ENCODE peak calls at places on chromosomes 3 and 15, in four cellular contexts. N is K562, D is IMR-90, U is endothelial cell of umbilical vein. I is an unnamed sample. For H3K9me1, the result is how much of the 10 kb centered on the place peaks cover.

GRCh38 chr15:94259121-94259776 is 27.9 kb downstream of the MCTP2 start:
- DNase-seq in U (no peak), N (no peak), D (peak), I (no peak)

GRCh38 chr15:36897834-36898233 is 202.5 kb downstream of the MEIS2 start:
- DNase-seq in N (no peak), D (no peak), U (no peak), I (no peak)

GRCh38 chr3:13009946-13010315 is 63.3 kb downstream of the IQSEC1 start:
- DNase-seq in D (no peak), U (no peak), N (no peak), I (no peak)

GRCh38 chr15:74798388-74799254 is 14.0 kb upstream of the LMAN1L start:
- DNase-seq in U (no peak), D (no peak), N (no peak), I (no peak)

GRCh38 chr3:99250821-99251355 is 349.4 kb upstream of the DCBLD2 start:
- DNase-seq in N (no peak), U (peak), D (no peak), I (no peak)

GRCh38 chr15:32657941-32658340 is 16.4 kb downstream of the SCG5 start:
- DNase-seq in U (no peak), N (peak), D (no peak), I (no peak)

GRCh38 chr15:29570931-29571727 is 251.1 kb downstream of the TJP1 start:
- DNase-seq in U (peak), D (no peak), N (no peak), I (no peak)

GRCh38 chr15:79680721-79681120 is 216.1 kb downstream of the MTHFS start:
- DNase-seq in D (peak), N (no peak), U (peak), I (peak)

GRCh38 chr15:89551502-89551901 is 23.8 kb upstream of the TICRR start:
- DNase-seq in N (no peak), U (peak), D (no peak), I (no peak)

GRCh38 chr3:56836276-56837163 is 34.8 kb upstream of the ARHGEF3 start:
- DNase-seq in D (no peak), N (no peak), U (no peak), I (no peak)

GRCh38 chr3:177245257-177245656 is 48.0 kb upstream of the TBL1XR1 start:
- DNase-seq in D (no peak), U (no peak), N (no peak), I (no peak)

GRCh38 chr3:180402463-180403073 is 199.4 kb upstream of the TTC14 start:
- DNase-seq in U (no peak), N (no peak), D (no peak), I (no peak)

GRCh38 chr3:20462226-20462625 is 276.2 kb upstream of the SGO1 start:
- DNase-seq in U (no peak), D (no peak), N (no peak), I (no peak)

GRCh38 chr3:107761391-107761790 is 238.6 kb downstream of the BBX start:
- DNase-seq in N (no peak), D (no peak), U (no peak), I (no peak)

GRCh38 chr3:126510323-126510910 is 7.2 kb downstream of the UROC1 start:
- DNase-seq in U (no peak), D (no peak), N (no peak), I (no peak)

DNA sequence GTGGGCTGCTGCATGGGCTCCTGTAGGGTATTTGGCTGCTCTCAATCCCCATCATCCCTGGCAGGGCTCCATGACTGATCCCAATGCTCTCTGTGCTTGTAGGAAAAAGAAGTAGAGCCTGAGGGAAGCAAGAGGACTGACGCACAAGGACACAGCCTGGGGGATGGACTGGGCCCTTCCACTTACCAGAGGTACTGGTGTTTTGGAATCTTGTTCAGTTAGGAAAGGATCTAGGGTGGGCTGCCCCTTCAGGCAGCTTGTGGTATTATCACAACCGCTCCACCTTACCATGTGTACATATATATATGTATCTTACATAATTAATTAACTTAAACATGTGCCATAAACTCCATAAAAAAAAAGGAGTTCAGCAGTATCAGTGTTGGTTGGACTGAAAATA is 1.3 kb downstream of the SLC28A2 start:
- DNase-seq in U (no peak), D (no peak), N (no peak), I (no peak)
- H3K9ac ChIP-seq in U (no peak), D (no peak), N (no peak), I (no peak)

DNA sequence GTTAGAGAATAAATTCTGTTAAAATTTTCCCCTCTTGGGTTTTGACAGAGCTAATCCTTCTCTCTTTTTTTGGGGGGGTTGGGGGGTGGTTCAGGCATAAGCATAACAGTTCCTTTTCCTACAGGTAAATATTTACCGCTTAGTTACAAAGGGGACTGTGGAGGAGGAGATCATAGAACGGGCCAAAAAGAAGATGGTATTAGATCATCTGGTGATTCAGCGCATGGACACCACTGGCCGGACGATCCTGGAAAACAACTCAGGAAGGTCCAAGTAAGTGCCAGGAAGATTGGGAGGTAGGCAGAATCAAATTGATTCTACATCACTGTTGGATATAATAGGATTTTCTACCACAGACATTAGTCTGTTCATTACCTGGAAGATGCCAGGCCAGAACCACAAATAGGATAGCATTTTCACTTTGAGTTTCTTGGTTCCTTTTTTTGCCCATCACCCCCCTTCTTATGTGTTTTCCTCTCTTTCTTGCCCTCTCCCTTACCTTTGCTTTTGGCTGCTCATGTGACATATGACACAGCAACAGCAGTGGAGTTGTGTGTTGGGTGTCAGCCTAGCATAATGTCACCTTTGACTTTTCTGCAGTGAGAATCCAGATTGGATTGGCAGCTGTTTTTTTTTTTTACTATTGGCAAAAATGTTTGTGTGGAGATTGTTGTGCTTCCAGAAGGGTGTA is 79.0 kb downstream of the CHD2 start:
- DNase-seq in D (peak), N (no peak), U (no peak), I (no peak)
- H3K9me1 ChIP-seq in D (under half), N (under half), U (under half), I (under half)

DNA sequence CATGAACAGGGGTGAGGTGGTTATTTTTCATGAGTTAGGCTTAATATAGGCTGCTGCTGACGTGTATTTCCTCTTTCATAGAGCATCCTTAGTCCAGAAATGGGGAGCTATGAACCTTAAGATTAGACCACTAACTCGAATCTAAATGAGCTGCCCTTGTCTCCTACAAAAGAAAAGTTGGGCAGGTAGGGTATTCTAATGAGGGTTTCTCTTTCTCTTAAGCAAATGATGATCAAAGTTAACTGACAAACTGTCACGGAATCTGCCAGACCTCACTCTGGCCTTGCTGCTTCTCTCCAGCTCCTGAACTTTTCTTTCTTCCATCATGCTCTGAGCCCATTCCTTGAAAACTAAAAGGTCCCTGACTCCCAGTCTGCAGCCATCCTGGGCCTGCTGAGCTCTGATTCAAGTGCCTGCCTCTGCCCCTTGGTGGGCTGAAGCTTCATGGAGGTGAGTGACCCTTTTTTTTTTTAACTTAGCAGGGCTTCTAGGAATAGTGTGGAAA is at the start of gene TRIM69:
- DNase-seq in U (no peak), D (no peak), N (no peak), I (no peak)
- H3K9ac ChIP-seq in U (no peak), D (peak), N (no peak), I (no peak)

DNA sequence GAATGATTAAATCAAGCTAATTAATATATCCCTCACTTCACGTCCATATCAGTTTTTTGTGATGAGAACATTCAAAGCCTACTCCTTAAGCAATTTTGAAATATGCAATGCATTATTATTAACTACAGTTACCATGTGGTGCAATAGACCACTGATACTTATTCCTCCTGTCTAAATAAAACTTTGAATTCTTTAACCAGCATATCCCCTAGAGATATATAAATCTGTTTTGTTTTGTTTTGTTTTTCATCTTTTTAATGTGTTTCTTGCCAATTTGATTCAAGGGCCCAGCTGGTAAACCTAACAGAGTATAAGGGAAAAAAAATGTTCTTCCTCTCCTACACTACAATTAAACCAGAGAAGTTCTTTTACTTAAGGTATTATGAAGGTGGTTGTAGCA is 524.2 kb downstream of the NAALADL2 start:
- DNase-seq in N (no peak), D (peak), U (no peak), I (no peak)
- H3K9me1 ChIP-seq in N (under half), D (under half), U (under half), I (under half)

GRCh38 chr15:58551764-58552504 is 120.1 kb downstream of the LIPC start:
- DNase-seq in N (peak), D (peak), U (peak), I (no peak)
- H3K9ac ChIP-seq in N (peak), D (peak), U (peak), I (no peak)

GRCh38 chr15:58529041-58529440 is 97.2 kb downstream of the LIPC start:
- DNase-seq in N (no peak), U (peak), D (no peak), I (no peak)
- H3K9me1 ChIP-seq in N (under half), U (under half), D (under half), I (under half)

GRCh38 chr3:129722527-129722926 is 116.1 kb upstream of the PLXND1 start:
- DNase-seq in U (no peak), N (no peak), D (no peak), I (no peak)

GRCh38 chr3:129718201-129718600 is 111.7 kb upstream of the PLXND1 start:
- DNase-seq in U (no peak), D (no peak), N (no peak), I (no peak)

GRCh38 chr3:129727707-129728106 is 121.2 kb upstream of the PLXND1 start:
- DNase-seq in D (peak), U (no peak), N (no peak), I (no peak)

DNA sequence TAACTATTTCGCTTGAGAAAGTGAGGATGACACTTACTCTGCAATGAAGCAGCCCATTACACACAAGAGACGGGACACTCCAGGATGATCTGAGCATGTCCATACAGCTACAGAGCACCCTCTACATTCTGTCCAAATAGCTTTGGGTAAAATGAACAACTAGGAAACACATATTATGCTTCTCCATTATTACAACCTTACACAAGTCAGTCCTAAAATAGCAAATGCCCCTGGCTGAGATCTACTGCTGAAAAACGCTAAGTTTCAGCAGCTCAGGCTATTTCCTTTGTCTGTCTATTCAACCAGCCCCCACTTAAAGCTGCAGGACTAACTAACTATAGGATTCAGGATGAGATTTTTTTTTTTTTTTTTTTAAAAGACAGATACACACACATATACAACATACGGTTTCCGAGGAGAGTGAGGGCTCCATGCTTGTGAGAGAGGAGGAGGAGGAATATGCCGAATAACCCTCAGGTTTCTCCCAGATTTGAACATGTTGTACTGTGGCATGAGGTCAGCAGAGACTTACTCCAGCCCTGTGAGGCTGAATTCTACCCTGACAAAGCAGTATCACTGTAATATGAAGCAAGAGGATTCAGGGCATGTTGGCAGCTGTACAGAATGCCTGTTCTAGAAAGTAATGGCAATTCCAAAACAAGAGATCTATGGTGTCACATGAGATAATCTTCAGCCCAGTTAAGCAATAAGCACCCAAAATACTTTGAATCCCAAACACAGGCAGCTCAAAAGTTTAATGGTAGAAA is 117.3 kb upstream of the PLXND1 start:
- DNase-seq in U (peak), N (no peak), D (peak), I (no peak)
- H3K9ac ChIP-seq in U (no peak), N (no peak), D (peak), I (peak)

GRCh38 chr3:51502562-51502910 is 2.7 kb upstream of the DCAF1 start:
- DNase-seq in U (no peak), D (no peak), N (no peak), I (no peak)

GRCh38 chr3:51514210-51514609 is 14.4 kb upstream of the DCAF1 start:
- DNase-seq in N (no peak), D (no peak), U (no peak), I (no peak)

GRCh38 chr3:51510996-51511395 is 11.2 kb upstream of the DCAF1 start:
- DNase-seq in N (no peak), D (no peak), U (no peak), I (no peak)

GRCh38 chr3:51503007-51503406 is 3.2 kb upstream of the DCAF1 start:
- DNase-seq in U (no peak), D (no peak), N (no peak), I (no peak)

DNA sequence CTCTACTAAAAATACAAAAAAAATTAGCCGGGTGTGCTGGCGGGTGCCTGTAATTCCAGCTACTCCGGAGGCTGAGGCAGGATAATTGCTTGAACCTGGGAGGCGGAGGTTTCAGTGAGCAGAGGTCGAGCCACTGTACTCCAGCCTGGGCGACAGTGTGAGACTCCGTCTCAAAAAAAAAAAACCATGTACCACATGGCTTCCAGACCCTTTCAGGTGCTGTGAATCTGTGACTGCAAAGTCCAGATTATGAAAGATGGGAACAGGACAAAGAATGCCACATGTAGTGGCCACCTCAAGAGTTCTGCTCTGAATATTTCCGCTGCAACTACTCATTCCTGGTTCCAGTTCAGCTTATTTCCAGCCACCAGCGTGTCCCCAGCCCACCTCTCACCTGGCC is 8.4 kb upstream of the DCAF1 start:
- DNase-seq in D (no peak), N (no peak), U (no peak), I (no peak)
- H3K9me1 ChIP-seq in D (under half), N (under half), U (under half), I (under half)

I was measured in keratinocyte.